ENCODE peak calls at places on chromosomes 5 and 9, in six cellular contexts. H, Q, G, M, X and Z are unnamed samples.

GRCh38 chr9:84874583-84874982 is 205.1 kb downstream of the NTRK2 start:
- DNase-seq in G (peak), M (no peak), Q (no peak), H (no peak), X (no peak), Z (no peak)

GRCh38 chr5:96344678-96345612 is 88.1 kb downstream of the PCSK1 start:
- DNase-seq in X (no peak), H (peak), Q (no peak), M (peak), G (peak), Z (peak)

GRCh38 chr5:173826179-173826920 is 61.8 kb upstream of the CPEB4 start:
- DNase-seq in Q (no peak), X (no peak), G (no peak), H (no peak), M (peak), Z (no peak)

GRCh38 chr5:60604771-60605170 is 95.2 kb downstream of the DEPDC1B start:
- DNase-seq in X (no peak), H (no peak), Q (no peak), M (no peak), G (no peak), Z (no peak)

GRCh38 chr9:109297899-109298298 is 23.0 kb downstream of the EPB41L4B start:
- DNase-seq in G (peak), H (peak), X (no peak), M (no peak), Q (no peak), Z (no peak)

GRCh38 chr5:38598296-38598993 is 42.0 kb upstream of the LIFR start:
- DNase-seq in X (no peak), H (no peak), Q (no peak), M (peak), G (no peak), Z (no peak)

GRCh38 chr5:104385901-104386300 is 823.3 kb upstream of the NUDT12 start:
- DNase-seq in X (no peak), H (no peak), G (peak), Q (no peak), M (no peak), Z (no peak)

GRCh38 chr9:33676746-33677505 is 118.4 kb upstream of the PRSS3 start:
- DNase-seq in M (peak), G (peak), X (peak), H (peak), Q (peak), Z (peak)

GRCh38 chr9:120655005-120655622 is 59.2 kb downstream of the MEGF9 start:
- DNase-seq in M (peak), X (no peak), G (peak), Q (no peak), H (peak), Z (no peak)

GRCh38 chr5:32013658-32014057 is 160.5 kb downstream of the GOLPH3 start:
- DNase-seq in X (no peak), H (no peak), Q (no peak), G (no peak), M (no peak), Z (no peak)

GRCh38 chr5:147391781-147392180 is 118.1 kb downstream of the DPYSL3 start:
- DNase-seq in M (peak), X (no peak), Q (no peak), G (peak), H (peak), Z (no peak)

GRCh38 chr9:114364123-114364522 is 23.7 kb downstream of the AKNA start:
- DNase-seq in M (peak), G (peak), Q (no peak), H (peak), X (no peak), Z (no peak)

GRCh38 chr9:120439147-120439546 is 140.8 kb downstream of the CDK5RAP2 start:
- DNase-seq in G (no peak), Q (peak), X (peak), H (peak), M (peak), Z (peak)

GRCh38 chr9:113966394-113966793 is 90.3 kb downstream of the ZNF618 start:
- DNase-seq in M (no peak), H (no peak), G (no peak), X (no peak), Q (no peak), Z (no peak)

GRCh38 chr5:176716320-176716719 is 69.0 kb downstream of the TSPAN17 start:
- DNase-seq in M (no peak), H (peak), Q (no peak), X (no peak), G (peak), Z (no peak)

GRCh38 chr5:91521313-91521712 is 138.2 kb upstream of the ARRDC3 start:
- DNase-seq in G (no peak), H (no peak), X (no peak), Q (no peak), M (peak), Z (no peak)

GRCh38 chr5:115100556-115100955 is 69.2 kb downstream of the TRIM36 start:
- DNase-seq in G (no peak), M (no peak), X (no peak), Q (no peak), H (no peak), Z (no peak)

GRCh38 chr5:77850536-77851228 is 74.5 kb upstream of the TBCA start:
- DNase-seq in M (peak), H (no peak), G (peak), Q (peak), X (no peak), Z (peak)

GRCh38 chr9:33151007-33151557 is 16.1 kb downstream of the B4GALT1 start:
- DNase-seq in X (no peak), M (peak), G (peak), H (peak), Q (no peak), Z (no peak)

GRCh38 chr5:134503937-134504437 is 21.5 kb upstream of the JADE2 start:
- DNase-seq in G (no peak), Q (no peak), M (no peak), X (no peak), H (peak), Z (no peak)

GRCh38 chr9:132854832-132855231 is 23.3 kb downstream of the AK8 start:
- DNase-seq in G (no peak), X (no peak), H (no peak), Q (no peak), M (no peak), Z (no peak)

GRCh38 chr5:86861514-86861913 is 243.8 kb downstream of the COX7C start:
- DNase-seq in X (no peak), M (no peak), Q (no peak), G (no peak), H (no peak), Z (peak)

GRCh38 chr5:8993031-8993430 is 552.8 kb downstream of the SEMA5A start:
- DNase-seq in X (no peak), M (peak), H (no peak), Q (no peak), G (peak), Z (no peak)

GRCh38 chr5:38756068-38756467 is 89.7 kb upstream of the OSMR start:
- DNase-seq in G (no peak), X (no peak), H (peak), M (no peak), Q (no peak), Z (no peak)

GRCh38 chr9:129176786-129177442 is 1.1 kb downstream of the IER5L start:
- DNase-seq in G (peak), X (peak), H (peak), Q (peak), M (peak), Z (no peak)

GRCh38 chr9:110532908-110533665 is 46.5 kb downstream of the SVEP1 start:
- DNase-seq in H (peak), G (no peak), Q (no peak), X (no peak), M (no peak), Z (no peak)

GRCh38 chr9:98222885-98223640 is 30.6 kb upstream of the CORO2A start:
- DNase-seq in Q (no peak), X (no peak), M (no peak), G (peak), H (peak), Z (no peak)

GRCh38 chr5:155871623-155872022 is 455.3 kb upstream of the SGCD start:
- DNase-seq in Q (no peak), X (no peak), H (no peak), G (no peak), M (no peak), Z (no peak)

GRCh38 chr9:126357074-126357473 is 30.4 kb downstream of the MVB12B start:
- DNase-seq in X (no peak), M (no peak), H (no peak), Q (no peak), G (no peak), Z (no peak)

GRCh38 chr9:126363250-126363649 is 36.6 kb downstream of the MVB12B start:
- DNase-seq in X (no peak), G (no peak), H (no peak), M (no peak), Q (no peak), Z (no peak)

GRCh38 chr9:126361810-126362238 is 35.2 kb downstream of the MVB12B start:
- DNase-seq in Q (no peak), X (no peak), H (no peak), M (no peak), G (no peak), Z (no peak)

GRCh38 chr9:126363847-126364671 is 37.4 kb downstream of the MVB12B start:
- DNase-seq in G (peak), M (no peak), H (peak), Q (no peak), X (no peak), Z (no peak)

GRCh38 chr9:126360073-126360472 is 33.4 kb downstream of the MVB12B start:
- DNase-seq in X (no peak), Q (no peak), H (no peak), M (no peak), G (no peak), Z (no peak)
- H2BK5ac ChIP-seq in X (no peak), Q (no peak), H (no peak), M (no peak), G (no peak), Z (no peak)

DNA sequence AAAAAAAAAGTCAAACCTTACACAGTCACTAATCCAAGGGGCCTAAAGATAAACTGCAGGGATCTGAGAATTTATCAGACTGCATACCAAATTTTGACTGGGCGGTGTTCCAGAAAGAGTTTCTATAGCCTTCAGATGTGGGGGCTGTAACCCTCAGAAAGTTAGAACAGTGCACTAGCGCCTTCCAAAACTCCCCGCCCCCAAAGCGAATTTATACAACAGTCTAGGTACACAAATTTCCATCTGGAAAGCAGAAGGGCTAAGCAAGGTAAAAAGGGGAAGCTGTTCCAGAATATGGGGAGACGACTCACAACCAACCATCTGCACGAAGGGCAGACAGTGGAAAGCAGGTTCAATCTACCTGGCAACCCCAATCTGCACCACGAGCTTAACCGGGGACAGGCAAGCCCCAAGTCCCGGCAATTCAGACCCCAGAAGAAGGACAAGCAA is 799 bp downstream of the ERMP1 start:
- DNase-seq in G (no peak), H (no peak), Q (no peak), X (no peak), M (no peak), Z (no peak)
- H2AFZ ChIP-seq in G (peak), H (peak), Q (no peak), X (peak), M (peak), Z (peak)

DNA sequence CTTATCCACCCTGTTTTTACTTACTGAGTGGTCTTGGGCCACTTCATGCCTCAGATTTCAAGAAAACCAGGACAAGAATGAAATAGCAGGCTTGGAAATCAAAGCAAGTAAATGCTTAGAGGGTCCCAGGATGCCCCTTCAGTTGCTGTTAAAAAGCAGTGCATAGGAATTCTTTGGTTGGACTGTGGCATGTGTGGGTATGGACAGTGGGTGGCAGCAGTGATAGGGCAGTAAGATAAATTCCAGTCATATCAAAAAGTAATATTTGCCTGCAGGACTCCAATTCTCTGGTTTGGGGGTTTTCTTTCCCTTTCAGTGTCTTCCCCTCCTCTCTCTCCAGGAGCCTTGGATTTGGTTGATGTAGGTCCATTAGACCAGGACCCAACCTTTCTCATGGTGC is 306.7 kb upstream of the CLINT1 start:
- DNase-seq in G (no peak), Q (no peak), M (no peak), H (no peak), X (no peak), Z (no peak)
- H2BK5ac ChIP-seq in G (no peak), Q (no peak), M (no peak), H (no peak), X (no peak), Z (no peak)

GRCh38 chr9:123354806-123355508 is 1.0 kb upstream of the CRB2 start:
- DNase-seq in M (no peak), X (no peak), Q (no peak), G (peak), H (no peak), Z (no peak)

GRCh38 chr9:123353984-123354591 is 1.9 kb upstream of the CRB2 start:
- DNase-seq in M (peak), X (peak), G (peak), Q (peak), H (peak), Z (peak)

GRCh38 chr9:123356851-123357747 is 1.1 kb downstream of the CRB2 start:
- DNase-seq in G (no peak), X (no peak), Q (no peak), M (no peak), H (no peak), Z (peak)

GRCh38 chr9:123357748-123358059 is 1.7 kb downstream of the CRB2 start:
- DNase-seq in G (no peak), M (no peak), Q (no peak), H (no peak), X (no peak), Z (no peak)

GRCh38 chr9:123355761-123356520 is at the start of gene CRB2:
- DNase-seq in H (no peak), M (no peak), X (peak), G (peak), Q (peak), Z (peak)
- H2AFZ ChIP-seq in H (no peak), M (no peak), X (peak), G (no peak), Q (no peak), Z (peak)

GRCh38 chr5:125695994-125696679 is 727.1 kb upstream of the GRAMD2B start:
- DNase-seq in X (no peak), H (peak), G (peak), Q (no peak), M (no peak), Z (no peak)
- H2BK5ac ChIP-seq in X (no peak), H (no peak), G (no peak), Q (no peak), M (no peak), Z (no peak)

GRCh38 chr5:72604111-72604792 is 97.0 kb upstream of the ZNF366 start:
- DNase-seq in Q (no peak), M (no peak), H (no peak), G (no peak), X (no peak), Z (no peak)

GRCh38 chr5:72600401-72600981 is 93.3 kb upstream of the ZNF366 start:
- DNase-seq in X (no peak), G (peak), Q (no peak), H (peak), M (peak), Z (no peak)

GRCh38 chr5:72599519-72600400 is 92.5 kb upstream of the ZNF366 start:
- DNase-seq in H (peak), G (peak), Q (no peak), M (peak), X (no peak), Z (no peak)

GRCh38 chr5:72601861-72602260 is 94.7 kb upstream of the ZNF366 start:
- DNase-seq in X (no peak), G (no peak), M (no peak), Q (no peak), H (no peak), Z (no peak)

GRCh38 chr5:72602696-72603685 is 95.8 kb upstream of the ZNF366 start:
- DNase-seq in G (no peak), X (no peak), Q (no peak), M (no peak), H (peak), Z (no peak)
- H2AFZ ChIP-seq in G (peak), X (peak), Q (no peak), M (no peak), H (peak), Z (no peak)

GRCh38 chr5:164345853-164346252 is 840.4 kb downstream of the MAT2B start:
- DNase-seq in G (no peak), Q (no peak), H (no peak), X (no peak), M (no peak), Z (no peak)
- H2BK5ac ChIP-seq in G (no peak), Q (no peak), H (no peak), X (no peak), M (no peak), Z (no peak)

GRCh38 chr9:99369327-99369722 is 147.2 kb downstream of the SEC61B start:
- DNase-seq in M (peak), H (no peak), G (no peak), Q (no peak), X (no peak), Z (no peak)

GRCh38 chr9:99366601-99367000 is 144.5 kb downstream of the SEC61B start:
- DNase-seq in Q (no peak), G (no peak), X (no peak), M (no peak), H (peak), Z (no peak)

GRCh38 chr9:99366183-99366582 is 144.1 kb downstream of the SEC61B start:
- DNase-seq in M (no peak), H (no peak), X (no peak), Q (no peak), G (no peak), Z (no peak)

GRCh38 chr9:99371376-99371775 is 149.3 kb downstream of the SEC61B start:
- DNase-seq in M (peak), H (no peak), G (no peak), Q (no peak), X (no peak), Z (no peak)

DNA sequence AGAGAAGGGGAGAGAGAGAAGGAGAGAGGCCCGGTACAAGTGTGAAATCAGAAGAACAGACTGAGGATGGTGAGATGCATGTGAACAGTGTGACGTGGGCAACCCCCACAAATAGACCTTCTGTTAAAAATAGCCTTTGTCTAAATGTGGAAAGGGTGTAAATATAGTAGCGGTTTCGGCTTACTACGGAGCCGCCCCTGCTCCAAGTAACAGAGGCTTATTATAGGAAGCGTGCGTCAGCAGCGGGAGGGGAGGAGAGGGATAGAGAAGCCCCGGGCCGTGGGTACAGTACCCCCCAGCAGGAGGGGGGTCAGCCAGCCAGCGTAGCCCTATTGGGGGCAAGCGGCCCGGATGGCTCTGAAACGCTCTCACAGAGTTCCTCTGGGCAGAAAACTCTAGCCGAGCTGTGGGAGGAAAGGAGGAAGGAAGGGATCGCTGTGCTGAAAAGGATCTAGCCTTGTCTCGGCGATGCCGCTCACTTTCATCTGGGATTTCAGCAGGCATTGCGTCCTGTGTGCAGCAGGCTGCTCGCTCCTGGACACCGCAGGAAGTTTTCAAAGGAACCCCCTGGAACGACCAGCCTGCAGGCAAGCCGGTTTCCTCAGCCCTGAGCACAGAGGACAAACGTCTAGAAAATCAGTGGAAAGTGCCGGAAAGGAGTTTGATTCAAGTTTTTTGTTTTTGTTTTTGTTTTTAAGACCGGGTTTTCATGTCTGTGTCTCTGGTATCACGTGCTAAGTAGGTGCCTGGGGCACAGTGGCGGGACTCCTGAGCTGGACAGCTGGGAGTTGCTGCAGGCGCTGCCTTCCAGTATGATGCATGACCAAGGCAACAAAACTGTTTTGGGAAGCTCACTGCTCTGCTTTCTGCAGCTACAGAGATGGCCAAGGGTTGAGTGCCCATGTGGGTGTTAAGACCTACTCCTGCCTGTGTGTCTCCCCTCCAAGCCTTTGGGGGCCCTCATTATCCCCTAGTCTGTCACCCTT is 146.6 kb downstream of the SEC61B start:
- DNase-seq in Q (no peak), H (peak), M (peak), X (no peak), G (peak), Z (peak)
- H2AFZ ChIP-seq in Q (no peak), H (peak), M (no peak), X (no peak), G (no peak), Z (peak)

DNA sequence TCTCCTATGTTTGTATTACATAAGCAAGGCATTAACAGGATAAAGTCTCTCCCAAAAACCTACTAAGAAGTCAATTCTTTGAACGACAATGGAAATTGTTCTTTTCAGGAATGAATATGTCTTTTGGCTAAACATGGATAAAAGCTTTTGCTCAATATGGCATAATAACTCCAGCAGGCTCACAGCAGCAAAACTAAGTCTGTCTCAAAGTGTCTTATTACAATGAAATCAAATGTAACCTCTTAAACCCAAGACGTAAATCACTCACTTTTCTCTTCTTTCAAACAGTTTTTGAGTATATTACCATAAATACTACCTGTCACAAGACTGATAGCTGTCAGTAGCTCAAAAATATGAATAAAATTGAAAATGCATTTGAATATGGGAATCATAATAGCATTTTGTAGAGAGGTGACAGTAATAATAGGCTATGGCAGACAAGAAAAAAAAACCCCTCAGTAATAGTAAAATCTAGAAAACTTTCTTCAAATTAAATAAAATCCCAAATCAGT is 41.7 kb upstream of the EFNA5 start:
- DNase-seq in H (no peak), Q (no peak), G (no peak), M (no peak), X (no peak), Z (no peak)
- H2BK5ac ChIP-seq in H (no peak), Q (no peak), G (no peak), M (no peak), X (no peak), Z (no peak)